ENCODE peak calls at places on chromosomes 16 and 17, in ten cellular contexts. One of them, this sample, is unnamed.

GRCh38 chr17:73564856-73565255 is 79.4 kb downstream of the SDK2 start:
- DNase-seq in GM06990: no peak
- DNase-seq in dorsolateral prefrontal cortex: no peak
- DNase-seq in CD4-positive, alpha-beta T cell: no peak
- DNase-seq in heart left ventricle: no peak
- DNase-seq in HL-60: no peak
- DNase-seq in neural progenitor cell: no peak
- DNase-seq in nephron progenitor cell: no peak
- DNase-seq in fibroblast of the aortic adventitia: no peak
- DNase-seq in GM23338: no peak
- DNase-seq in this sample: no peak

GRCh38 chr17:39223907-39224777 is 1.6 kb downstream of the STAC2 start:
- DNase-seq in GM06990: no peak
- DNase-seq in dorsolateral prefrontal cortex: no peak
- DNase-seq in CD4-positive, alpha-beta T cell: no peak
- DNase-seq in heart left ventricle: no peak
- DNase-seq in HL-60: no peak
- DNase-seq in neural progenitor cell: no peak
- DNase-seq in nephron progenitor cell: no peak
- DNase-seq in fibroblast of the aortic adventitia: no peak
- DNase-seq in GM23338: no peak
- DNase-seq in this sample: peak; percentile 27

GRCh38 chr16:64416232-64417010 is 705.4 kb downstream of the CDH11 start:
- DNase-seq in GM06990: no peak
- DNase-seq in dorsolateral prefrontal cortex: no peak
- DNase-seq in CD4-positive, alpha-beta T cell: no peak
- DNase-seq in heart left ventricle: no peak
- DNase-seq in HL-60: no peak
- DNase-seq in neural progenitor cell: no peak
- DNase-seq in nephron progenitor cell: no peak
- DNase-seq in fibroblast of the aortic adventitia: peak; percentile 55
- DNase-seq in GM23338: no peak
- DNase-seq in this sample: no peak

GRCh38 chr16:56281256-56281805 is 90.0 kb downstream of the GNAO1 start:
- DNase-seq in GM06990: no peak
- DNase-seq in dorsolateral prefrontal cortex: peak; percentile 30
- DNase-seq in CD4-positive, alpha-beta T cell: no peak
- DNase-seq in heart left ventricle: no peak
- DNase-seq in HL-60: no peak
- DNase-seq in neural progenitor cell: peak; percentile 95
- DNase-seq in nephron progenitor cell: no peak
- DNase-seq in fibroblast of the aortic adventitia: no peak
- DNase-seq in GM23338: peak; percentile 98
- DNase-seq in this sample: no peak

GRCh38 chr17:9839433-9839832 is 13.7 kb downstream of the GLP2R start:
- DNase-seq in GM06990: no peak
- DNase-seq in dorsolateral prefrontal cortex: no peak
- DNase-seq in CD4-positive, alpha-beta T cell: no peak
- DNase-seq in heart left ventricle: no peak
- DNase-seq in HL-60: no peak
- DNase-seq in neural progenitor cell: no peak
- DNase-seq in nephron progenitor cell: no peak
- DNase-seq in fibroblast of the aortic adventitia: no peak
- DNase-seq in GM23338: peak; percentile 34
- DNase-seq in this sample: no peak

GRCh38 chr17:80466188-80466705 is 10.2 kb downstream of the NPTX1 start:
- DNase-seq in GM06990: no peak
- DNase-seq in dorsolateral prefrontal cortex: no peak
- DNase-seq in CD4-positive, alpha-beta T cell: no peak
- DNase-seq in heart left ventricle: no peak
- DNase-seq in HL-60: no peak
- DNase-seq in neural progenitor cell: no peak
- DNase-seq in nephron progenitor cell: no peak
- DNase-seq in fibroblast of the aortic adventitia: no peak
- DNase-seq in GM23338: no peak
- DNase-seq in this sample: no peak

GRCh38 chr16:89505204-89506112 is 2.7 kb upstream of the SPG7 start:
- DNase-seq in GM06990: peak; percentile 77
- DNase-seq in dorsolateral prefrontal cortex: peak; percentile 48
- DNase-seq in CD4-positive, alpha-beta T cell: peak; percentile 92
- DNase-seq in heart left ventricle: peak; percentile 95
- DNase-seq in HL-60: peak; percentile 86
- DNase-seq in neural progenitor cell: no peak
- DNase-seq in nephron progenitor cell: no peak
- DNase-seq in fibroblast of the aortic adventitia: peak; percentile 89
- DNase-seq in GM23338: no peak
- DNase-seq in this sample: no peak

GRCh38 chr17:81912441-81913309 is 1.5 kb upstream of the PCYT2 start:
- DNase-seq in GM06990: no peak
- DNase-seq in dorsolateral prefrontal cortex: no peak
- DNase-seq in CD4-positive, alpha-beta T cell: no peak
- DNase-seq in heart left ventricle: no peak
- DNase-seq in HL-60: no peak
- DNase-seq in neural progenitor cell: no peak
- DNase-seq in nephron progenitor cell: no peak
- DNase-seq in fibroblast of the aortic adventitia: no peak
- DNase-seq in GM23338: no peak
- DNase-seq in this sample: no peak

GRCh38 chr17:49571764-49572163 is 3.9 kb upstream of the NXPH3 start:
- DNase-seq in GM06990: no peak
- DNase-seq in dorsolateral prefrontal cortex: no peak
- DNase-seq in CD4-positive, alpha-beta T cell: no peak
- DNase-seq in heart left ventricle: no peak
- DNase-seq in HL-60: no peak
- DNase-seq in neural progenitor cell: no peak
- DNase-seq in nephron progenitor cell: no peak
- DNase-seq in fibroblast of the aortic adventitia: no peak
- DNase-seq in GM23338: no peak
- DNase-seq in this sample: no peak

GRCh38 chr17:49572806-49573420 is 2.8 kb upstream of the NXPH3 start:
- DNase-seq in GM06990: no peak
- DNase-seq in dorsolateral prefrontal cortex: no peak
- DNase-seq in CD4-positive, alpha-beta T cell: no peak
- DNase-seq in heart left ventricle: no peak
- DNase-seq in HL-60: no peak
- DNase-seq in neural progenitor cell: no peak
- DNase-seq in nephron progenitor cell: no peak
- DNase-seq in fibroblast of the aortic adventitia: no peak
- DNase-seq in GM23338: no peak
- DNase-seq in this sample: no peak

GRCh38 chr17:49571283-49571682 is 4.4 kb upstream of the NXPH3 start:
- DNase-seq in GM06990: no peak
- DNase-seq in dorsolateral prefrontal cortex: no peak
- DNase-seq in CD4-positive, alpha-beta T cell: no peak
- DNase-seq in heart left ventricle: peak; percentile 9
- DNase-seq in HL-60: no peak
- DNase-seq in neural progenitor cell: no peak
- DNase-seq in nephron progenitor cell: no peak
- DNase-seq in fibroblast of the aortic adventitia: no peak
- DNase-seq in GM23338: no peak
- DNase-seq in this sample: no peak

GRCh38 chr17:49573510-49574282 is 2.0 kb upstream of the NXPH3 start:
- DNase-seq in GM06990: no peak
- DNase-seq in dorsolateral prefrontal cortex: no peak
- DNase-seq in CD4-positive, alpha-beta T cell: no peak
- DNase-seq in heart left ventricle: no peak
- DNase-seq in HL-60: no peak
- DNase-seq in neural progenitor cell: no peak
- DNase-seq in nephron progenitor cell: no peak
- DNase-seq in fibroblast of the aortic adventitia: no peak
- DNase-seq in GM23338: no peak
- DNase-seq in this sample: no peak

DNA sequence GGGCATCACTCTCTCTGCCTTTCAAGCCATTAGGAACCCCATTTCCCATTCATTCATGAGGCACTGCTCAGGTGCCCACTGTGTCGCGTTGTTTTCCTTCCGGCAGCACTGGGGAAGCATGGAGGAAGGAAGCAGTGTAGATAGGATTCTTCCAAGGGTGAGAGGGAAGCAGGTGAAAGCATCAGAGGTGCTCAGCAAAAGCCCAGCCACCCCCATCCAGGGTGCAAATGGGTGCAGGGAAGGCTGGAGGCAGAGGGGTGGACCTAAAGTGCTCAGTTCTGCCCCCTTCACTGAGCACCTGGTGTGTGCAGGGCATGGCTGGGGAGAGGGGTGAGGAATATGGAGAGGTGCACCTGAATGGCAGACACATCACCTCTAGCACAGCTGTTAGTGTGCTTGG is 3.4 kb upstream of the NXPH3 start:
- DNase-seq in GM06990: no peak
- DNase-seq in dorsolateral prefrontal cortex: no peak
- DNase-seq in CD4-positive, alpha-beta T cell: no peak
- DNase-seq in heart left ventricle: no peak
- DNase-seq in HL-60: no peak
- DNase-seq in neural progenitor cell: no peak
- DNase-seq in nephron progenitor cell: no peak
- DNase-seq in fibroblast of the aortic adventitia: no peak
- DNase-seq in GM23338: no peak
- DNase-seq in this sample: no peak
- TF ChIP-seq CTCF in GM06990: no peak
- TF ChIP-seq CTCF in dorsolateral prefrontal cortex: no peak
- TF ChIP-seq CTCF in CD4-positive, alpha-beta T cell: no peak
- TF ChIP-seq CTCF in heart left ventricle: no peak
- TF ChIP-seq CTCF in HL-60: no peak
- TF ChIP-seq CTCF in neural progenitor cell: no peak
- TF ChIP-seq CTCF in nephron progenitor cell: no peak
- TF ChIP-seq CTCF in fibroblast of the aortic adventitia: no peak
- TF ChIP-seq CTCF in GM23338: no peak
- TF ChIP-seq CTCF in this sample: no peak

GRCh38 chr16:10494343-10495030 is 85.9 kb downstream of the EMP2 start:
- DNase-seq in GM06990: no peak
- DNase-seq in dorsolateral prefrontal cortex: no peak
- DNase-seq in CD4-positive, alpha-beta T cell: no peak
- DNase-seq in heart left ventricle: no peak
- DNase-seq in HL-60: no peak
- DNase-seq in neural progenitor cell: no peak
- DNase-seq in nephron progenitor cell: no peak
- DNase-seq in fibroblast of the aortic adventitia: no peak
- DNase-seq in GM23338: no peak
- DNase-seq in this sample: no peak

GRCh38 chr16:10495031-10495345 is 85.4 kb downstream of the EMP2 start:
- DNase-seq in GM06990: no peak
- DNase-seq in dorsolateral prefrontal cortex: no peak
- DNase-seq in CD4-positive, alpha-beta T cell: no peak
- DNase-seq in heart left ventricle: no peak
- DNase-seq in HL-60: no peak
- DNase-seq in neural progenitor cell: no peak
- DNase-seq in nephron progenitor cell: no peak
- DNase-seq in fibroblast of the aortic adventitia: no peak
- DNase-seq in GM23338: no peak
- DNase-seq in this sample: no peak

GRCh38 chr16:10501016-10501607 is 79.3 kb downstream of the EMP2 start:
- DNase-seq in GM06990: peak; percentile 29
- DNase-seq in dorsolateral prefrontal cortex: no peak
- DNase-seq in CD4-positive, alpha-beta T cell: no peak
- DNase-seq in heart left ventricle: no peak
- DNase-seq in HL-60: no peak
- DNase-seq in neural progenitor cell: no peak
- DNase-seq in nephron progenitor cell: no peak
- DNase-seq in fibroblast of the aortic adventitia: no peak
- DNase-seq in GM23338: peak; percentile 5
- DNase-seq in this sample: no peak

GRCh38 chr16:10500582-10500981 is 79.8 kb downstream of the EMP2 start:
- DNase-seq in GM06990: no peak
- DNase-seq in dorsolateral prefrontal cortex: no peak
- DNase-seq in CD4-positive, alpha-beta T cell: no peak
- DNase-seq in heart left ventricle: no peak
- DNase-seq in HL-60: no peak
- DNase-seq in neural progenitor cell: no peak
- DNase-seq in nephron progenitor cell: no peak
- DNase-seq in fibroblast of the aortic adventitia: no peak
- DNase-seq in GM23338: no peak
- DNase-seq in this sample: no peak

DNA sequence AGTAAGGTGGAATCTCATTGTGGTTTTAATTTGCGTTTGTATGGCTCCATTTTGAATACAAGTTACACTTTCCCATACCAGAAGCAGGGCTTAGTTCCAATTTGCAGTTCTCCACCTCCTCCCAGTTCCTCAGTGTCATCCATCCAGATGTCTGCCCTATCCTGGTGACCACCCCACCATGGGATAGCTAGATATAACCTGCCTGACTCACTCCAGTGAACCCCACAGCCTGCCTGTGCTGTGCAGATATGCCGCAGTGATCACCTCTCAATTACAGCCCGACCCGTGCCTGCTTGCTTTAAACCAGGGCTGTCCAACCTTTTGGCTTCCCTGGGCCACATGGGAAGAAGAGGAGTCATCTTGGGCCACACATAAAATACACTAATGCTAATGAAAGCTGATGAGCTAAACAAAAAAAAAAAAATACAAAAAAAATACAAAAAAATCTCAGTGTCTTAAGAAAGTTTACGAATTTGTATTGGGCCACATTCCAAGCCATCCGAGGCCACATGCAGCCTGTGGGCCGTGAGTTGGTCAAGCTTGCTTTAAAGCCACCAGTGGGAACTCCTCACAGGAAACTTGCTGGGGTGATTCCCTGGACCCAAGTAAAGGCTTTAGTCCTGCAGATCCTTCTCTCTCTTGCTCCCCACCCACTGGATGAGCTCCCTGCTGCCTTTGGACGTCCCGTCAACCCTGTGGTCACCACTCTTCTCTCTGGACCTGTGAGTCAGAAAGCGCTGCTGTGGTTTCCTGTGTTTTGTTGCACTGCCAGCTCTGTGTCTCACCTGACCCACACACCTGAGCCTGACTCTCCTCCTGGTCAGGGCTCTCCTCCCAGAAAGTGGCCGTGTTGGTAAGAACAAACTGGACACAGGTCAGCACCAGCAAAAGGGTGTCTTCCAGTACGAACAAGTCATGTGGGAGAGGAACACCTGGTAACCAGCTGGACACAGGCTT is 83.0 kb downstream of the EMP2 start:
- DNase-seq in GM06990: no peak
- DNase-seq in dorsolateral prefrontal cortex: no peak
- DNase-seq in CD4-positive, alpha-beta T cell: no peak
- DNase-seq in heart left ventricle: no peak
- DNase-seq in HL-60: no peak
- DNase-seq in neural progenitor cell: no peak
- DNase-seq in nephron progenitor cell: no peak
- DNase-seq in fibroblast of the aortic adventitia: no peak
- DNase-seq in GM23338: no peak
- DNase-seq in this sample: no peak
- TF ChIP-seq CTCF in GM06990: no peak
- TF ChIP-seq CTCF in dorsolateral prefrontal cortex: no peak
- TF ChIP-seq CTCF in CD4-positive, alpha-beta T cell: no peak
- TF ChIP-seq CTCF in heart left ventricle: no peak
- TF ChIP-seq CTCF in HL-60: no peak
- TF ChIP-seq CTCF in neural progenitor cell: no peak
- TF ChIP-seq CTCF in nephron progenitor cell: no peak
- TF ChIP-seq CTCF in fibroblast of the aortic adventitia: no peak
- TF ChIP-seq CTCF in GM23338: no peak
- TF ChIP-seq CTCF in this sample: no peak

DNA sequence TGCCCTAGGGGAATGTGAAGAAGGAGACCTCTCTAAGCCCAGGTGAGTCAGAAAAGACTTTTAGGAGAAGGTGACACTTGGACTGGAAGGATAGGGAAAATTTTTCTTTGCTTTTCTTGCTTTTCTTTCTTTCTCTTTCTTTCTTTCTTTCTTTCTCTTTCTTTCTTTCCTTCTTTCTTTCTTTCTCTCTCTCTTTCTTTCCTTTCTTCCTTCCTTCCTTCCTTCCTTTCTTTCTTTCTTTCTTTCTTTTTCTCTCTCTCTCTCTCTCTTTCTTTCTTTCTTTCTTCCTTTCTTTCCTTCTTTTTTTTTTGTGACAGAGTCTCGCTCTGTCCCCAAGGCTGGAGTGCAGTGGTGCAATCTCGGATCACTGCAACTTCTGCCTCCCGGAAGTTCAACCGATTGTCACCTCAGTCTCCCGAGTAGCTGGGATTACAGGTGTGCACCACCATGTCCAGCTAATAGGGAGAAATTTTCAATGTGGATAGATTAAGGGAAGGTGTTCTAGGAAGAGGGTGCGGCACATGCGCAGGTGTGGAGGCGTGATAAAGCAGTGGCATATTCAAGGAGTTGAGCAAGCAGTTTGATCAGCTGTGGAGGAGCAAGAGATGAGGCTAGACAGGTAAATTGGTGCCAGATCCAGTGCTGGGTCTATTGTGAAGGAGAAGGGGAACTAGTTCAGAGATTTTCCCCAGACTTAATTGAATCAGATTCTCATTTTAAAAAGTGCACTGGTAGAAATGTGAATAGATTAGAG is 40.4 kb downstream of the MMD start:
- DNase-seq in GM06990: no peak
- DNase-seq in dorsolateral prefrontal cortex: no peak
- DNase-seq in CD4-positive, alpha-beta T cell: no peak
- DNase-seq in heart left ventricle: no peak
- DNase-seq in HL-60: no peak
- DNase-seq in neural progenitor cell: no peak
- DNase-seq in nephron progenitor cell: no peak
- DNase-seq in fibroblast of the aortic adventitia: no peak
- DNase-seq in GM23338: no peak
- DNase-seq in this sample: no peak
- TF ChIP-seq CTCF in GM06990: no peak
- TF ChIP-seq CTCF in dorsolateral prefrontal cortex: no peak
- TF ChIP-seq CTCF in CD4-positive, alpha-beta T cell: no peak
- TF ChIP-seq CTCF in heart left ventricle: no peak
- TF ChIP-seq CTCF in HL-60: no peak
- TF ChIP-seq CTCF in neural progenitor cell: no peak
- TF ChIP-seq CTCF in nephron progenitor cell: no peak
- TF ChIP-seq CTCF in fibroblast of the aortic adventitia: no peak
- TF ChIP-seq CTCF in GM23338: no peak
- TF ChIP-seq CTCF in this sample: no peak

DNA sequence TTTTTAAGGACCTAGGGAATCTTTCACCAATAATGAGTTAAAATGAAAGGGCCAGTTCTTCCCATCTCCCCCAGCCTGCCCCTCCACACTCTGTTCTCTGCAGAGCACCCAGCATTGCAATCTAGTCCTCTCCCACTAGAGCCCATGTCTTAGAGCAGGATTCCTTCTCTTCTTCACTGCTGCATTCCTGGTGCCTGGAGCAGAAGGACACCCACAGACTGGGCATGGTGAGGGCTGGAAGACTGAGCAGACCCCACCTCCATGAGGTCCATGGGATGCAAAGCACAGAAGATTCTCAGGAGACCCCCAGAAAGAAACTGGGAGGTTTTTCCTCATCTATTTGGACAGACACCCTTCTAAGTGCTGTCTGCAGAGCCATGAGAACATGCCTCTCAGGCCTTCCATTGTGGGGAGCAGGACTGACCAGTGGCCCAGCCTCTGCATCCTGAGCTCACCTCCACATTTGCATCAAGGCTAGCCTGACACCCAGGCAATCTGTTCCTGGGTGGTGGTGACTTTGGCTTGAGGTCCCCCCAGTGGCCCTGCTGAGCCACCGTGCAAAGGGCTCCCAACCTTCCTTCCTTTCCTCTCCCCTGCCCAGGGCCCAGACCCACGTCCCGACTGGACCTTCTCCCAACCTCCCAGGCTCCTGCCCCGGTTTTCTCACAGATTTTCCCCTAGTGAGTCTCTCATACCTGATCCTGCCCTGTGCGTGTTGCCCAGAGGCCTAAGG is 74.2 kb upstream of the ZNF469 start:
- DNase-seq in GM06990: no peak
- DNase-seq in dorsolateral prefrontal cortex: no peak
- DNase-seq in CD4-positive, alpha-beta T cell: no peak
- DNase-seq in heart left ventricle: no peak
- DNase-seq in HL-60: no peak
- DNase-seq in neural progenitor cell: no peak
- DNase-seq in nephron progenitor cell: no peak
- DNase-seq in fibroblast of the aortic adventitia: no peak
- DNase-seq in GM23338: no peak
- DNase-seq in this sample: no peak
- TF ChIP-seq CTCF in GM06990: no peak
- TF ChIP-seq CTCF in dorsolateral prefrontal cortex: no peak
- TF ChIP-seq CTCF in CD4-positive, alpha-beta T cell: no peak
- TF ChIP-seq CTCF in heart left ventricle: no peak
- TF ChIP-seq CTCF in HL-60: no peak
- TF ChIP-seq CTCF in neural progenitor cell: no peak
- TF ChIP-seq CTCF in nephron progenitor cell: no peak
- TF ChIP-seq CTCF in fibroblast of the aortic adventitia: peak; percentile 21
- TF ChIP-seq CTCF in GM23338: no peak
- TF ChIP-seq CTCF in this sample: no peak